ENCODE peak calls at places on chromosomes 7 and 10, in ten cellular contexts. I, J, O, Z, P, K, Q, T, M and D are unnamed samples.

GRCh38 chr10:91796332-91797076 is 1.7 kb upstream of the TNKS2 start:
- DNase-seq in K (peak), I (no peak), O (no peak), M (no peak), P (no peak), Z (peak), T (no peak), Q (peak), J (peak), D (no peak)

GRCh38 chr7:142885311-142886230 is at the start of gene TRPV6:
- DNase-seq in M (no peak), Z (no peak), I (no peak), J (no peak), Q (no peak), K (no peak), O (no peak), P (no peak), T (no peak), D (no peak)

GRCh38 chr10:71606721-71607430 is 112.7 kb downstream of the C10orf105 start:
- DNase-seq in Q (no peak), Z (no peak), I (no peak), M (no peak), P (no peak), O (no peak), T (no peak), J (no peak), K (no peak), D (no peak)

GRCh38 chr10:2610946-2611345 is 456.4 kb upstream of the PFKP start:
- DNase-seq in Z (peak), O (no peak), T (no peak), Q (no peak), M (no peak), I (no peak), P (no peak), K (no peak), J (no peak), D (no peak)

GRCh38 chr7:130356760-130357611 is 12.4 kb downstream of the CPA5 start:
- DNase-seq in O (no peak), I (no peak), J (no peak), K (no peak), M (peak), P (peak), T (peak), Z (no peak), Q (no peak), D (no peak)

GRCh38 chr7:106397994-106398393 is 113.2 kb upstream of the NAMPT start:
- DNase-seq in J (no peak), O (no peak), I (no peak), K (no peak), Z (no peak), M (no peak), Q (no peak), T (no peak), P (no peak), D (no peak)

GRCh38 chr10:102501201-102502028 is 1.1 kb downstream of the ACTR1A start:
- DNase-seq in P (no peak), M (no peak), Z (no peak), Q (no peak), O (no peak), I (no peak), K (no peak), T (no peak), J (no peak), D (no peak)

GRCh38 chr10:57593983-57594573 is 673.6 kb downstream of the IPMK start:
- DNase-seq in J (no peak), Z (no peak), T (no peak), K (no peak), O (no peak), Q (no peak), I (no peak), M (no peak), P (no peak), D (no peak)

GRCh38 chr7:98027342-98028033 is 37.5 kb upstream of the OCM2 start:
- DNase-seq in Z (no peak), T (no peak), J (no peak), Q (no peak), I (no peak), M (no peak), K (no peak), O (no peak), P (no peak), D (no peak)

GRCh38 chr10:106626371-106626770 is 538.1 kb downstream of the SORCS1 start:
- DNase-seq in O (no peak), T (no peak), Q (no peak), I (no peak), K (no peak), P (no peak), M (no peak), Z (no peak), J (no peak), D (no peak)

GRCh38 chr10:797179-797578 is 107.7 kb upstream of the DIP2C start:
- DNase-seq in I (no peak), J (no peak), T (no peak), P (no peak), O (no peak), K (no peak), M (no peak), Q (no peak), Z (no peak), D (no peak)

GRCh38 chr10:125172694-125173093 is 12.3 kb upstream of the CTBP2 start:
- DNase-seq in P (no peak), O (no peak), J (no peak), I (no peak), T (no peak), Q (no peak), K (no peak), M (no peak), Z (no peak), D (no peak)

GRCh38 chr10:104584541-104584940 is 56.5 kb upstream of the SORCS3 start:
- DNase-seq in P (no peak), M (no peak), I (no peak), K (no peak), O (no peak), Q (no peak), J (no peak), Z (no peak), T (no peak), D (no peak)

GRCh38 chr7:665751-666453 is 60.6 kb upstream of the DNAAF5 start:
- DNase-seq in P (no peak), J (no peak), Z (no peak), I (no peak), M (no peak), K (no peak), Q (no peak), O (no peak), T (no peak), D (no peak)

GRCh38 chr7:97418312-97418711 is 300.8 kb downstream of the SDHAF3 start:
- DNase-seq in O (no peak), J (no peak), K (no peak), M (no peak), T (no peak), P (peak), Z (peak), I (no peak), Q (no peak), D (no peak)

GRCh38 chr10:101690461-101690860 is 4.5 kb downstream of the FBXW4 start:
- DNase-seq in K (no peak), P (no peak), Z (no peak), T (no peak), O (no peak), I (no peak), J (no peak), Q (no peak), M (peak), D (no peak)

GRCh38 chr10:83908506-83908905 is 230.8 kb upstream of the GHITM start:
- DNase-seq in I (no peak), Z (peak), J (no peak), O (no peak), Q (no peak), P (no peak), K (no peak), T (no peak), M (no peak), D (no peak)

GRCh38 chr10:29160110-29160669 is 128.7 kb upstream of the LYZL1 start:
- DNase-seq in Z (no peak), O (no peak), K (no peak), J (no peak), Q (no peak), M (peak), T (peak), P (no peak), I (no peak), D (peak)

GRCh38 chr7:867406-868188 is 8.8 kb upstream of the GET4 start:
- DNase-seq in K (no peak), O (no peak), J (no peak), Z (no peak), T (no peak), P (no peak), Q (no peak), I (no peak), M (peak), D (no peak)

GRCh38 chr10:45379891-45380540 is 6.0 kb downstream of the ALOX5 start:
- DNase-seq in P (no peak), O (no peak), K (no peak), M (no peak), T (no peak), Z (no peak), I (no peak), J (no peak), Q (no peak), D (no peak)

GRCh38 chr10:74854610-74855009 is 28.2 kb downstream of the KAT6B start:
- DNase-seq in T (no peak), J (no peak), K (no peak), Z (no peak), Q (no peak), M (no peak), O (no peak), I (no peak), P (no peak), D (no peak)

GRCh38 chr10:44186821-44187220 is 198.1 kb downstream of the CXCL12 start:
- DNase-seq in K (no peak), J (no peak), I (no peak), Z (no peak), Q (no peak), O (no peak), P (no peak), M (no peak), T (no peak), D (no peak)

GRCh38 chr10:44030681-44031080 is 354.2 kb downstream of the CXCL12 start:
- DNase-seq in I (no peak), Q (no peak), K (no peak), J (no peak), P (no peak), O (no peak), Z (no peak), T (no peak), M (peak), D (no peak)

GRCh38 chr10:6300106-6300783 is 97.5 kb downstream of the PFKFB3 start:
- DNase-seq in Q (peak), T (no peak), O (peak), M (peak), P (no peak), J (peak), Z (no peak), K (peak), I (no peak), D (peak)

GRCh38 chr7:79063019-79063698 is 390.3 kb downstream of the MAGI2 start:
- DNase-seq in I (no peak), M (peak), O (no peak), T (no peak), J (no peak), K (no peak), P (no peak), Q (no peak), Z (no peak), D (peak)

GRCh38 chr10:16381083-16381482 is 55.7 kb upstream of the PTER start:
- DNase-seq in I (no peak), J (no peak), O (peak), Q (no peak), M (peak), K (no peak), T (peak), Z (peak), P (peak), D (no peak)

GRCh38 chr7:49630513-49630912 is 142.9 kb upstream of the VWC2 start:
- DNase-seq in J (no peak), O (no peak), M (no peak), Z (no peak), Q (no peak), P (no peak), T (no peak), I (no peak), K (no peak), D (no peak)

GRCh38 chr10:34494012-34494411 is 321.1 kb downstream of the PARD3 start:
- DNase-seq in I (no peak), T (peak), Z (no peak), O (no peak), M (peak), Q (no peak), J (no peak), K (no peak), P (no peak), D (no peak)

GRCh38 chr7:100840470-100841100 is 11.9 kb upstream of the SLC12A9 start:
- DNase-seq in O (no peak), K (no peak), M (no peak), Q (no peak), T (no peak), P (no peak), Z (peak), J (no peak), I (no peak), D (no peak)

GRCh38 chr10:96049340-96049739 is 6.0 kb downstream of the CCNJ start:
- DNase-seq in Z (no peak), J (no peak), K (no peak), O (no peak), M (no peak), Q (no peak), P (no peak), T (no peak), I (no peak), D (no peak)

GRCh38 chr7:112422842-112423496 is 27.3 kb upstream of the IFRD1 start:
- DNase-seq in K (peak), Z (peak), O (no peak), Q (peak), T (peak), M (peak), J (no peak), I (peak), P (peak), D (peak)

GRCh38 chr7:149022961-149023360 is 5.3 kb downstream of the PDIA4 start:
- DNase-seq in K (no peak), M (no peak), T (no peak), Q (no peak), I (no peak), J (no peak), P (no peak), Z (no peak), O (no peak), D (no peak)

GRCh38 chr7:115133248-115133647 is 211.4 kb downstream of the MDFIC start:
- DNase-seq in M (no peak), T (no peak), Z (no peak), O (no peak), K (no peak), P (peak), J (no peak), I (no peak), Q (no peak), D (no peak)

GRCh38 chr10:89362928-89363327 is 14.9 kb upstream of the IFIT1B start:
- DNase-seq in T (no peak), P (no peak), Q (no peak), K (no peak), J (no peak), M (no peak), I (no peak), O (no peak), Z (no peak), D (no peak)

GRCh38 chr10:98599032-98599610 is 152.4 kb upstream of the HPS1 start:
- DNase-seq in J (no peak), P (no peak), I (no peak), M (no peak), T (no peak), Z (no peak), O (no peak), Q (no peak), K (no peak), D (no peak)

GRCh38 chr10:120132811-120133210 is 240.3 kb downstream of the SEC23IP start:
- DNase-seq in O (no peak), J (no peak), T (no peak), K (no peak), Q (no peak), M (no peak), Z (no peak), P (no peak), I (no peak), D (no peak)

GRCh38 chr7:27641576-27642230 is 21.0 kb downstream of the HIBADH start:
- DNase-seq in K (no peak), O (peak), T (no peak), P (no peak), Q (no peak), Z (no peak), I (no peak), J (no peak), M (peak), D (no peak)

GRCh38 chr7:92652536-92652935 is 62.3 kb upstream of the FAM133B start:
- DNase-seq in T (no peak), M (no peak), P (no peak), O (no peak), Z (peak), J (no peak), K (no peak), I (no peak), Q (no peak), D (no peak)

GRCh38 chr10:110495731-110496552 is 1.8 kb upstream of the DUSP5 start:
- DNase-seq in K (peak), M (peak), Z (no peak), T (peak), O (no peak), P (no peak), Q (no peak), I (no peak), J (peak), D (peak)